ENCODE peak calls at places on chromosomes 1 and 21, in seven cellular contexts. E is astrocyte, I is fibroblast of lung, S is H1, N is endothelial cell of umbilical vein, R is SK-N-SH, T is PC-3. M is an unnamed sample.
A peak's percentile ranks its signal among the peaks of the same experiment; 100 is the strongest.

GRCh38 chr21:44485254-44485793 is 30.0 kb downstream of the LRRC3 start:
- DNase-seq in I (peak; percentile 17), R (peak; percentile 83), N (peak; percentile 54), E (no peak), S (peak; percentile 60), T (no peak), M (no peak)

GRCh38 chr1:154546264-154547043 is 12.0 kb downstream of the UBE2Q1 start:
- DNase-seq in N (peak; percentile 73), I (peak; percentile 66), S (peak; percentile 66), E (no peak), R (peak; percentile 88), T (peak; percentile 82), M (peak; percentile 69)

GRCh38 chr1:204093421-204093717 is 20.5 kb downstream of the SOX13 start:
- DNase-seq in T (no peak), E (no peak), S (no peak), R (peak; percentile 66), I (no peak), N (no peak), M (no peak)

GRCh38 chr1:176595217-176595616 is 132.2 kb downstream of the PAPPA2 start:
- DNase-seq in N (no peak), R (no peak), I (no peak), E (no peak), S (no peak), T (no peak), M (no peak)

GRCh38 chr1:27634166-27634981 is 611 bp downstream of the FGR start:
- DNase-seq in T (no peak), I (no peak), R (peak; percentile 58), S (no peak), E (no peak), N (peak; percentile 33), M (peak; percentile 66)

GRCh38 chr1:206833131-206833530 is 32.3 kb upstream of the IL20 start:
- DNase-seq in S (no peak), N (no peak), I (no peak), E (no peak), T (no peak), R (no peak), M (no peak)

GRCh38 chr1:159845751-159846531 is 16.5 kb downstream of the VSIG8 start:
- DNase-seq in T (no peak), R (no peak), E (no peak), N (no peak), I (no peak), S (no peak), M (no peak)

GRCh38 chr1:27374687-27375086 is at the start of gene FCN3:
- DNase-seq in T (no peak), R (no peak), N (no peak), E (no peak), I (no peak), S (no peak), M (no peak)

GRCh38 chr21:39612233-39613028 is at the start of gene B3GALT5:
- DNase-seq in I (peak; percentile 22), R (peak; percentile 88), T (peak; percentile 45), E (peak; percentile 60), S (peak; percentile 33), N (no peak), M (peak; percentile 80)

GRCh38 chr1:208533746-208534603 is 289.8 kb upstream of the PLXNA2 start:
- DNase-seq in T (no peak), N (no peak), S (no peak), I (no peak), R (peak; percentile 24), E (no peak), M (no peak)

GRCh38 chr1:19439464-19440171 is 45.7 kb downstream of the CAPZB start:
- DNase-seq in N (peak; percentile 33), S (no peak), I (no peak), T (no peak), R (peak; percentile 82), E (no peak), M (no peak)

GRCh38 chr1:51439053-51439452 is 80.0 kb downstream of the EPS15 start:
- DNase-seq in E (no peak), I (no peak), N (no peak), S (no peak), T (no peak), R (no peak), M (no peak)

GRCh38 chr1:72623299-72623708 is 341.0 kb upstream of the NEGR1 start:
- DNase-seq in S (no peak), E (peak; percentile 34), N (peak; percentile 70), R (peak; percentile 30), T (peak; percentile 78), I (peak; percentile 64), M (peak; percentile 82)

GRCh38 chr1:196063952-196064351 is 544.3 kb downstream of the KCNT2 start:
- DNase-seq in E (peak; percentile 26), S (no peak), R (no peak), T (no peak), I (peak; percentile 5), N (no peak), M (no peak)

GRCh38 chr1:248872752-248873408 is 14.0 kb upstream of the ZNF692 start:
- DNase-seq in T (peak; percentile 81), N (peak; percentile 74), E (peak; percentile 74), S (no peak), I (peak; percentile 65), R (peak; percentile 68), M (peak; percentile 76)

GRCh38 chr1:3420218-3420951 is 34.1 kb upstream of the ARHGEF16 start:
- DNase-seq in T (no peak), I (no peak), S (no peak), R (no peak), N (no peak), E (no peak), M (no peak)

GRCh38 chr1:6438047-6438525 is 13.5 kb downstream of the ESPN start:
- DNase-seq in T (peak; percentile 92), R (peak; percentile 88), S (peak; percentile 84), E (peak; percentile 20), N (peak; percentile 57), I (peak; percentile 34), M (peak; percentile 74)

GRCh38 chr1:62452951-62453350 is 16.1 kb downstream of the USP1 start:
- DNase-seq in T (peak; percentile 55), I (no peak), R (no peak), E (peak; percentile 45), S (no peak), N (no peak), M (no peak)

GRCh38 chr1:24464378-24464770 is 38.3 kb upstream of the RCAN3 start:
- DNase-seq in R (no peak), E (peak; percentile 16), N (no peak), I (no peak), T (no peak), S (peak; percentile 29), M (peak; percentile 58)
- H3K9ac ChIP-seq in R (no peak overlapping the region), E (no peak overlapping the region), N (no peak overlapping the region), I (no peak overlapping the region), T (no peak overlapping the region), S (no peak overlapping the region), M (no peak overlapping the region)

GRCh38 chr1:222096883-222097282 is 355.0 kb upstream of the DUSP10 start:
- DNase-seq in R (no peak), T (no peak), S (no peak), E (peak; percentile 8), I (no peak), N (no peak), M (peak; percentile 22)

GRCh38 chr1:222090103-222090502 is 348.2 kb upstream of the DUSP10 start:
- DNase-seq in I (no peak), N (no peak), S (no peak), R (no peak), E (peak; percentile 76), T (no peak), M (no peak)

GRCh38 chr1:222095606-222096475 is 354.0 kb upstream of the DUSP10 start:
- DNase-seq in S (peak; percentile 33), I (no peak), R (peak; percentile 47), E (no peak), T (peak; percentile 77), N (peak; percentile 24), M (no peak)

GRCh38 chr1:222096476-222096772 is 354.5 kb upstream of the DUSP10 start:
- DNase-seq in E (no peak), S (no peak), R (no peak), I (no peak), T (no peak), N (no peak), M (no peak)

DNA sequence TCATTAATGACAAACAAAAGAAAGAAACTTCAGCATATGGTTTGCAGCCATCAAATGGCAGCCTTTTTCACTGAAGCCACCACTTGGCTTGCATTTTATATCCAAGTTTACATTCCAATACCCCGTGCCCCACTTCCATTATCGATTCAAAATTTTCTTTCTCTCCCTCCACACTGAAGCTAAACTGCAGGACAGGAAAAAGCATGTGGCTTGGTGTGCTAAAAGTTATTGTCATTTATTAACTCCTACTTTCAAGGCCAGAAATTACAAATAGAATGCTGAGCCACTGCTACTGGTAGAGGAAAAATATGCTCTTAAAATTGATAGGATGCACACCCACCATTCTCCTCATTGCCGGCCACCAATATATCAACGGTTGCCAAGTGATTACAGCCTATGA is 351.6 kb upstream of the DUSP10 start:
- DNase-seq in E (no peak), R (no peak), S (no peak), I (no peak), N (no peak), T (no peak), M (no peak)
- H3K4me3 ChIP-seq in E (no peak overlapping the region), R (no peak overlapping the region), S (no peak overlapping the region), I (no peak overlapping the region), N (no peak overlapping the region), T (no peak overlapping the region), M (no peak overlapping the region)

DNA sequence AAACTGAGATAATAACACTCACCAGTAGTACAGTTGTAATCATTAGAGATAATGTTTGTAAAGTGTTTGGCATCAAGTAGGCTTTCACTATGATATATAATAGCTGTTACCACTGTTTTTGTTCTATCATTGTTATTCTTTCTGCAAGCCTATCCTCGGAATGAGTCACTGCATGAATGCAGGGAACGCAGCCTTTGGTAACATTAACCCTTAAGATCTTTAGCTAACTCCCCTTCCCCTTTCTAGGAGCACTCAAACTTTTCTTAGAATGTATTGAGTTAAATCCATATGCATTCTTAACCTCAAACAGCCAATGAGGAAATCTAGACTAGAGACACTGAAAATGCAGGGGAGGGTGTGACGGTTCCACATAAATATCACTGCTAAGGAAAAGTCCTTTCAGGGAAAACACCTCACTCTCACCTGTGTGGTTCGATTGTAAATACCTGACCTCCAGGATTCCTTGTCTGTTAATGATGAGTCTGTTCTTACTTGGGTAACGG is 467.3 kb downstream of the SETD4 start:
- DNase-seq in N (peak; percentile 52), I (peak; percentile 65), T (peak; percentile 42), R (no peak), S (no peak), E (peak; percentile 78), M (peak; percentile 69)
- H3K9ac ChIP-seq in N (no peak overlapping the region), I (no peak overlapping the region), T (no peak overlapping the region), R (no peak overlapping the region), S (no peak overlapping the region), E (peak overlapping the region; percentile 0), M (no peak overlapping the region)

GRCh38 chr1:21814241-21814918 is 2.3 kb downstream of the LDLRAD2 start:
- DNase-seq in R (peak; percentile 94), I (no peak), T (no peak), N (no peak), E (no peak), S (peak; percentile 47), M (no peak)

GRCh38 chr1:21816602-21817302 is 4.7 kb downstream of the LDLRAD2 start:
- DNase-seq in T (peak; percentile 80), I (peak; percentile 70), R (no peak), E (peak; percentile 63), N (peak; percentile 62), S (no peak), M (peak; percentile 67)

GRCh38 chr1:21815724-21816311 is 3.8 kb downstream of the LDLRAD2 start:
- DNase-seq in S (no peak), N (peak; percentile 52), I (no peak), R (peak; percentile 16), T (no peak), E (no peak), M (no peak)

GRCh38 chr1:21813542-21813941 is 1.5 kb downstream of the LDLRAD2 start:
- DNase-seq in S (no peak), E (no peak), N (no peak), R (no peak), T (no peak), I (no peak), M (no peak)

GRCh38 chr1:21814981-21815583 is 3.0 kb downstream of the LDLRAD2 start:
- DNase-seq in E (no peak), S (no peak), R (peak; percentile 8), N (no peak), T (no peak), I (no peak), M (no peak)
- H3K4me3 ChIP-seq in E (no peak overlapping the region), S (peak overlapping the region; percentile 48), R (no peak overlapping the region), N (no peak overlapping the region), T (no peak overlapping the region), I (no peak overlapping the region), M (no peak overlapping the region)